ENCODE peak calls at places on chromosome 5, in four cellular contexts. D is upper lobe of right lung, V is hippocampal formation, W is MM.1S. M is an unnamed sample.

GRCh38 chr5:92917044-92917443 is 664.0 kb downstream of the NR2F1-AS1 start:
- DNase-seq in V (no peak), D (no peak), W (no peak), M (no peak)

GRCh38 chr5:68653471-68653870 is 437.9 kb downstream of the PIK3R1 start:
- DNase-seq in V (no peak), W (no peak), D (no peak), M (no peak)

GRCh38 chr5:67149933-67150523 is 46.6 kb downstream of the CD180 start:
- DNase-seq in D (no peak), V (no peak), W (no peak), M (no peak)

GRCh38 chr5:135320718-135321484 is 78.1 kb downstream of the MACROH2A1 start:
- DNase-seq in W (no peak), D (no peak), V (no peak), M (no peak)

GRCh38 chr5:150148408-150148927 is 7.2 kb downstream of the PDGFRB start:
- DNase-seq in W (no peak), D (no peak), V (no peak), M (no peak)

GRCh38 chr5:38289457-38289856 is 31.1 kb downstream of the EGFLAM start:
- DNase-seq in D (no peak), W (no peak), V (no peak), M (no peak)

GRCh38 chr5:111983459-111983858 is 226.5 kb upstream of the NREP start:
- DNase-seq in V (no peak), W (no peak), D (no peak), M (no peak)

GRCh38 chr5:1793966-1794895 is 5.4 kb downstream of the MRPL36 start:
- DNase-seq in D (no peak), V (no peak), W (peak), M (peak)

GRCh38 chr5:38340961-38341500 is 82.7 kb downstream of the EGFLAM start:
- DNase-seq in D (no peak), W (no peak), V (no peak), M (no peak)

GRCh38 chr5:170184007-170184687 is 48.6 kb upstream of the C5orf58 start:
- DNase-seq in V (peak), W (peak), D (peak), M (peak)

GRCh38 chr5:82347213-82347947 is 69.2 kb upstream of the RPS23 start:
- DNase-seq in D (no peak), W (no peak), V (peak), M (no peak)

GRCh38 chr5:33319841-33320240 is 120.9 kb upstream of the TARS1 start:
- DNase-seq in D (no peak), W (no peak), V (no peak), M (no peak)

GRCh38 chr5:40502736-40503135 is 177.0 kb upstream of the PTGER4 start:
- DNase-seq in V (no peak), W (no peak), D (no peak), M (no peak)

GRCh38 chr5:132877938-132878337 is 4.5 kb downstream of the LEAP2 start:
- DNase-seq in D (no peak), V (no peak), W (no peak), M (no peak)